ENCODE peak calls at places on chromosomes 16 and 17, in four cellular contexts. I, C, Z and B are unnamed samples.

GRCh38 chr17:9702916-9703780 is 57.8 kb downstream of the USP43 start:
- DNase-seq in I (no peak), C (no peak), Z (no peak), B (no peak)

GRCh38 chr16:70688266-70688742 is 2.5 kb upstream of the MTSS2 start:
- DNase-seq in I (no peak), C (peak; percentile 88), Z (no peak), B (peak; percentile 16)

GRCh38 chr17:16943541-16944333 is 28.2 kb downstream of the TNFRSF13B start:
- DNase-seq in I (no peak), C (no peak), Z (no peak), B (no peak)

GRCh38 chr17:74960739-74961342 is 11.7 kb downstream of the HID1 start:
- DNase-seq in I (peak; percentile 87), C (no peak), Z (peak; percentile 83), B (peak; percentile 13)

GRCh38 chr17:75228847-75229246 is 23.4 kb downstream of the NUP85 start:
- DNase-seq in I (no peak), C (peak; percentile 26), Z (no peak), B (no peak)

GRCh38 chr17:1940810-1941185 is 84.3 kb downstream of the RTN4RL1 start:
- DNase-seq in I (no peak), C (no peak), Z (no peak), B (no peak)

GRCh38 chr17:4118095-4118743 is 24.6 kb downstream of the ZZEF1 start:
- DNase-seq in I (no peak), C (no peak), Z (no peak), B (no peak)

GRCh38 chr16:11296706-11297491 is 15.8 kb upstream of the PRM1 start:
- DNase-seq in I (peak; percentile 52), C (no peak), Z (peak; percentile 87), B (peak; percentile 46)

GRCh38 chr17:6110592-6110991 is 40.4 kb downstream of the WSCD1 start:
- DNase-seq in I (no peak), C (peak; percentile 71), Z (peak; percentile 20), B (peak; percentile 13)

GRCh38 chr17:77872199-77872598 is 86.3 kb upstream of the TNRC6C start:
- DNase-seq in I (no peak), C (no peak), Z (no peak), B (no peak)

GRCh38 chr16:50372611-50373344 is 4.0 kb upstream of the BRD7 start:
- DNase-seq in I (peak; percentile 34), C (no peak), Z (peak; percentile 71), B (no peak)

GRCh38 chr16:87074635-87075318 is 242.4 kb downstream of the C16orf95 start:
- DNase-seq in I (no peak), C (no peak), Z (no peak), B (no peak)

GRCh38 chr17:77100009-77100408 is 40.8 kb upstream of the SEC14L1 start:
- DNase-seq in I (no peak), C (no peak), Z (no peak), B (no peak)

GRCh38 chr16:50599494-50599893 is 51.3 kb downstream of the NKD1 start:
- DNase-seq in I (no peak), C (no peak), Z (no peak), B (no peak)

GRCh38 chr17:560379-560935 is 154.2 kb downstream of the VPS53 start:
- DNase-seq in I (no peak), C (peak; percentile 84), Z (no peak), B (peak; percentile 65)

GRCh38 chr17:48586355-48586924 is 3.6 kb downstream of the HOXB3 start:
- DNase-seq in I (no peak), C (peak; percentile 36), Z (no peak), B (no peak)

GRCh38 chr17:29043539-29044165 is 711 bp downstream of the PIPOX start:
- DNase-seq in I (no peak), C (no peak), Z (no peak), B (no peak)

GRCh38 chr17:10178789-10179075 is 19.7 kb downstream of the GAS7 start:
- DNase-seq in I (no peak), C (no peak), Z (no peak), B (no peak)

GRCh38 chr17:37060966-37061365 is 112.2 kb downstream of the AATF start:
- DNase-seq in I (peak; percentile 60), C (no peak), Z (no peak), B (no peak)

GRCh38 chr17:57966246-57966645 is 11.0 kb upstream of the CUEDC1 start:
- DNase-seq in I (no peak), C (no peak), Z (no peak), B (no peak)

GRCh38 chr17:39484178-39484577 is 22.9 kb downstream of the CDK12 start:
- DNase-seq in I (no peak), C (no peak), Z (no peak), B (no peak)

GRCh38 chr16:89114159-89114981 is 20.7 kb downstream of the ACSF3 start:
- DNase-seq in I (no peak), C (no peak), Z (no peak), B (peak; percentile 72)

GRCh38 chr17:45435481-45435880 is 2.8 kb upstream of the ARHGAP27 start:
- DNase-seq in I (no peak), C (no peak), Z (no peak), B (no peak)

DNA sequence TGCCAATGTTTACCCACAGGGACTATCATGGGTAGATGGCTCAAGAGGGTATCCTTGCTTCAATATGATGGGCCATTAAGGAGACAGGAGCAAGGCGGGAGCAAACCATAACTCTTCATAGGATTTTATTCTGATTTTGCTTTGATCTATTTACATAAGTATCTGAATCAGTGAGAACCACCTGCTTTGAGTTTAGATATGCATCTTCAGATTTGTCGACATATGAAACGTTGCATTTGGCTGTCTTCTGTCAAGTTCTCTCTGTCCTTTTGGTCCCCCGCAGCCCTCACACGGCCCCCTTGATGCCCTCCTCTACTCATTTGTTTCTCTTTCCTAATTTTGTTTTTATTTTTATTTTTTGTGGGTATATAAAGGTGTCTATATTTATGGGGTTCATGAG is 16.2 kb downstream of the WWOX start:
- DNase-seq in I (no peak), C (no peak), Z (no peak), B (no peak)
- H2AFZ ChIP-seq in I (no peak overlapping the region), C (no peak overlapping the region), Z (no peak overlapping the region), B (no peak overlapping the region)

DNA sequence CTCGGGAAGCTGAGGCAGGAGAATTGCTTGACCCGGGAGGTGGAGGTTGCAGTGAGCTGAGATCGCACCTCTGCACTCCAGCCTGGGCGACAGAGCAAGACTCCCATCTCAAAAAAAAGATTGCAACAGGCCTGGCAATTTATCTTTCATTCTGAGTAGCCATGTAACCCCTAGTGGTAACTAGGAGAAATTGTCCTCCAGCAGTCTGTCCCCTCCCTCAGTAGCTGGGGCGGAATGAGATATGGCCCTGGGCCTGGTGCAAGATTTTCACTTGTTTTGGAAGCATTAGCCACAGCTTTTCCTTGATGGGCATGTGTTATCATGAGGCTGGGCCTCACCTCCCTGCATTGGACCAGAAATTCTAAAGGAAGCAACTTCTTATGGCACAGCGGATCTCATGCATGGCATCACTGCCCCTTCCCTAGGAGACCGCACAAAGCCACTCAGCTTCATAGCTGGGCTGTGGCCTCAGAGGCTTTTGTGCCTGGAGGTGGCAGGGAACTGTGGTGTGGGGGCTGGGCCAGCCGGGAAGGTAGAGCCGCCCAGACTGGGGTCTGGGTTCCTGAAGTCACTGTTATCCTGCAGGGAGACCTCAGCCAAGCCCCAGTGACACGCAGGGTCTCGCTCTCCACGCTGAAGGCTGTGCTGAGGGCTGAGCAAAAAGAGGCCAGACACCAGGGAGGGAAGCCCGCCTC is 13.4 kb downstream of the NATD1 start:
- DNase-seq in I (no peak), C (no peak), Z (peak; percentile 32), B (peak; percentile 16)
- TF ChIP-seq CTCF in I (peak; percentile 32), C (peak; percentile 52), Z (peak; percentile 44), B (peak; percentile 35)

GRCh38 chr17:80892900-80893603 is 98.6 kb upstream of the CHMP6 start:
- DNase-seq in I (no peak), C (peak; percentile 36), Z (no peak), B (peak; percentile 94)
- H3K4me2 ChIP-seq in I (no peak overlapping the region), C (peak overlapping the region; percentile 17), Z (no peak overlapping the region), B (peak overlapping the region; percentile 80)

GRCh38 chr17:71441098-71441497 is 679.7 kb upstream of the SOX9 start:
- DNase-seq in I (peak; percentile 47), C (no peak), Z (no peak), B (peak; percentile 97)

GRCh38 chr17:71437176-71437575 is 683.6 kb upstream of the SOX9 start:
- DNase-seq in I (no peak), C (no peak), Z (no peak), B (peak; percentile 42)

GRCh38 chr17:71444011-71444574 is 676.7 kb upstream of the SOX9 start:
- DNase-seq in I (no peak), C (no peak), Z (no peak), B (no peak)

GRCh38 chr17:71438631-71439146 is 682.1 kb upstream of the SOX9 start:
- DNase-seq in I (peak; percentile 77), C (peak; percentile 1), Z (peak; percentile 25), B (peak; percentile 98)

DNA sequence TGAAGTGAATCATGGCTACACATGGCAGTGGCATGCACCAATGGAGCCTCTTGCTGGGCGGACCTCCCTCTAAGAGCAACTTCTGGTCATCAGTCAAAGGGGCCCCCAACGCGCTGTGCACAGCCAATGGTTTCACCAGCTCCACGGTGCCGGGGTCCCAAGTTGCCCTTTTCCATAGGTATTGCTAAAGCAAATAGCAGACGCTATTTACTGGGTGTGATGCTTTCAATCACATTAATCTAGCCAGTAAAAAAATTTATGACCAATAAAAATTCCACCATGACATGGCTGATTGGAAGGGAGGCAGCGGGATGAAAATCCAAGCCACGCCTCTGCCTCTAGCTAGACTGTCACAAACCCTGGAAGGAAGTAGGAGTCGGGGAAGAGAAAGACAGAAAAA is 680.3 kb upstream of the SOX9 start:
- DNase-seq in I (peak; percentile 5), C (no peak), Z (no peak), B (no peak)
- H2AFZ ChIP-seq in I (no peak overlapping the region), C (no peak overlapping the region), Z (no peak overlapping the region), B (no peak overlapping the region)

DNA sequence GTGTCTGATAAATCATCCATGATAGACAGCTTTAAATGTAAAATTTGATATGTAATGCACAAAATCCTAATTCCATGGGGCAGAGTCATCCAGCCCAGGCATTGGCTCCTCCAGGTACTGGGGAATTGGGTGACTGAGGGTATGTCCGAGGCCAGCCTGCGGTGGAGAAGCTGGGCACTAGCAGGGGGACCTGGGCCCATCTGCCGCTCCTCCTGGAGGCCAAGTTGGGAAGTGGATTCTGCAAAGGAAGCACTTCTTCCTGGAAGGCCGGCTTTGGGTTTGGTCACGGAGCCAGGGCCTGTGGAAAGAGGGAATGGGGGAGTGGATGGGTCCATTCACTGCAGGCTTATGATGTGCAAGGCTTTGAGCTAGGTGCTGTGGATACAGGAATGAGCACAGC is 85.8 kb downstream of the GNAO1 start:
- DNase-seq in I (peak; percentile 26), C (no peak), Z (peak; percentile 16), B (no peak)
- TF ChIP-seq CTCF in I (no peak), C (peak; percentile 34), Z (peak; percentile 65), B (peak; percentile 8)